ENCODE peak calls at places on chromosomes 4 and X, in six cellular contexts. U, W, V, C, X and A are unnamed samples. For H3K4me1, the result is how much of the 10 kb centered on the place peaks cover.

GRCh38 chrX:146602246-146602645 is 207.3 kb upstream of the CXorf51B start:
- DNase-seq in U (no peak), W (no peak), V (no peak), C (no peak), X (no peak), A (no peak)

GRCh38 chrX:46184749-46185148 is 360.5 kb downstream of the ZNF674 start:
- DNase-seq in U (no peak), W (no peak), V (peak), C (no peak), X (no peak), A (no peak)

GRCh38 chr4:55016131-55016530 is 109.3 kb downstream of the KDR start:
- DNase-seq in U (no peak), W (no peak), V (no peak), C (no peak), X (no peak), A (no peak)

GRCh38 chr4:155667538-155668511 is 1.2 kb downstream of the GUCY1A1 start:
- DNase-seq in U (peak), W (no peak), V (no peak), C (peak), X (peak), A (peak)

GRCh38 chr4:41013746-41014145 is 200.6 kb downstream of the APBB2 start:
- DNase-seq in U (no peak), W (no peak), V (no peak), C (no peak), X (no peak), A (no peak)

GRCh38 chrX:150849996-150850720 is 48.3 kb downstream of the CD99L2 start:
- DNase-seq in U (no peak), W (no peak), V (no peak), C (no peak), X (no peak), A (no peak)

GRCh38 chr4:54318904-54319303 is 89.8 kb downstream of the PDGFRA start:
- DNase-seq in U (peak), W (peak), V (peak), C (no peak), X (no peak), A (no peak)

GRCh38 chrX:154411322-154411980 is at the start of gene TAFAZZIN:
- DNase-seq in U (peak), W (peak), V (no peak), C (peak), X (peak), A (peak)

GRCh38 chrX:155179343-155179997 is 36.8 kb upstream of the VBP1 start:
- DNase-seq in U (no peak), W (peak), V (no peak), C (no peak), X (no peak), A (no peak)

GRCh38 chrX:10134921-10135320 is 21.9 kb upstream of the CLCN4 start:
- DNase-seq in U (no peak), W (no peak), V (no peak), C (no peak), X (no peak), A (peak)
- TF ChIP-seq POLR2AphosphoS5 in U (no peak), W (no peak), V (no peak), C (no peak), X (no peak), A (no peak)

DNA sequence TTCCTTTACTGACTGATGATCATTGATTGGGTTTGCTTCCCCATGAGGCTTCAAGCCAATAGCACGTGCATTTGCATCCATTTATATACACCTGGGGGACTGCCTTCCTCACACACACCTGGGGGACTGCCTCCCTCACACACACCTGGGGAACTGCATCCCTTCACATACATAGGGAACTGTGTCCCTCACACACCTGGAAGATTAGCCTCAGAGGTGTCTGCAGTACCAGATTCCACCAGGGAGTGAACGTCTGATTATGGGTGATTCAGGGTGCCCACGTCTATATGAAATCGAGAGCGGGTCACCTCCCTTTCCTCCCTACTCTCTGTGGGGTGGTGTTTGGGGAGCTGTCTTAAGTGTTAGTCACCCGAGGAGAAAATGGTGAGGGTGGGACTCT is 16.9 kb downstream of the CD99 start:
- DNase-seq in U (no peak), W (no peak), V (no peak), C (no peak), X (no peak), A (no peak)
- H3K4me1 ChIP-seq in U (under half), W (under half), V (under half), C (half or more), X (under half), A (half or more)

DNA sequence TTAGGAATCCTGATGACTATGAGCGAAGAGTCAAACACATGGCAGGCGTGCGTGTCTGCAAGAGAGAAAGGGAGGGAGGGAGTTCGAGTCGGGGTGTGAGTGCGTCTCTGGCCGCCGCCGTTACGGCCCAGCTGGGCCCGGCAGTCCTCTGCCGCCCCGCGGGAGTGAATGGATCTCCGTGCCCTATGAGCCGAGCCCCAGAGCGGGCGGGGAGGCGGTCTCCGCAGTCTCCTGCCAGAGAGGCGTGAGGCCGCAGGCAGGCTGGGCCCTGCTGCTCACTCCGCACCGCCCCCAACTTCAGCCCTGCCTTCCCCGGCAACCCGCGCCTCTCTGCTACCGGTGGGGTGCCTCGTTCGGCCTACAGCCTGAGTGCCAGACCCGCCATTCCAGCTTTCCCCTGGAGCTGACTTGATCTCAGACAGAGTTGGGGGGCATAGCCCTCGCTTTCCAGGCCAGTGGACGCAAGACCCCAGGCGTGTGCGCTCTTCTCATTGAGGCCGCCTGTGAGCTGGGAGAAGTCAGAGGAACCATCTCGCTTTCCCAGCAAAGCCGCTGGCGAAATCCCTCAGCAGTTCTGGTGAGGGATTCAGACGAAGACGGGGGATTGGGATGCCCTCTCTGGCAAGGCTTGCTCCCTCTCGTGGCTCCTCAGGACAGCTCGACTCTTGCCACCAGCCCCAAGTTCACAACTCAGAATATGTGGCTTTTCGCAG is 1.4 kb downstream of the SLC16A2 start:
- DNase-seq in U (peak), W (no peak), V (no peak), C (peak), X (peak), A (peak)
- TF ChIP-seq POLR2AphosphoS5 in U (no peak), W (no peak), V (no peak), C (no peak), X (peak), A (no peak)

GRCh38 chr4:108109997-108110416 is 58.7 kb downstream of the LEF1 start:
- DNase-seq in U (no peak), W (no peak), V (no peak), C (no peak), X (no peak), A (no peak)
- H3K4me1 ChIP-seq in U (under half), W (under half), V (under half), C (under half), X (under half), A (under half)

DNA sequence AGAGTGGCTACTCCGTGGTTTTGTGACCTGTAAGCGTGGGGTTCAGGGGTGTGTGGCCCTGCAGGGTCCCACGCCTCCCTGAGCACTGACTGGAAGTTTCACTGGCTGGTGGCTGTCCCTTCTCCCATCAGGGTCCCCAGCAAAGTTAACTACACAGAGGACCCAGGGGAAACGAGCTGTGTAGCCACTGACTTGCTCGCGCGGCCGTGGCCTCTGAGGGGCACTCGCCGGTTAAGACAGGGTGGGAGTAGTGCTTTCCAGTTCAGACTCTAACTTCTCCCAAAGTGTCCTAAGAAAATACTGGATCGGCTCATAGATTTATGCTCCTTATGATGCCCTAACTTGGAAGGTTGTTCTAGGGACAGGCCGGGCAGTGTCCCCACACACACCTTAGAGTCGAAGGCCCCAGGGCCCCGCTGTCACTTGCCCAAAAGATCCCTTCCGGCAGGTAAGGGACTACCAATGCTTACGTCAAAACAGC is 28.2 kb downstream of the NELFA start:
- DNase-seq in U (no peak), W (no peak), V (no peak), C (no peak), X (no peak), A (no peak)
- TF ChIP-seq POLR2AphosphoS5 in U (no peak), W (no peak), V (no peak), C (no peak), X (no peak), A (no peak)